ENCODE peak calls at places on chromosomes 3 and 15, in ten cellular contexts. One of them, this sample, is unnamed.

GRCh38 chr3:156217674-156218352 is 97.4 kb downstream of the KCNAB1 start:
- DNase-seq in HEK293T: no peak
- DNase-seq in HTR-8/SVneo: no peak
- DNase-seq in Kasumi-1: no peak
- DNase-seq in ELR: peak
- DNase-seq in amniotic stem cell: no peak
- DNase-seq in ureter: no peak
- DNase-seq in AG04450: no peak
- DNase-seq in stimulated activated naive CD8-positive, alpha-beta T cell treated with anti-CD3 and anti-CD28 coated beads, Interleukin-15, amount 100 ng/mL, for 72 hours: no peak
- DNase-seq in CD4-positive, alpha-beta T cell: no peak
- DNase-seq in this sample: no peak

GRCh38 chr15:48806151-48806550 is 4.7 kb downstream of the CEP152 start:
- DNase-seq in HEK293T: no peak
- DNase-seq in HTR-8/SVneo: no peak
- DNase-seq in Kasumi-1: no peak
- DNase-seq in ELR: no peak
- DNase-seq in amniotic stem cell: no peak
- DNase-seq in ureter: no peak
- DNase-seq in AG04450: no peak
- DNase-seq in stimulated activated naive CD8-positive, alpha-beta T cell treated with anti-CD3 and anti-CD28 coated beads, Interleukin-15, amount 100 ng/mL, for 72 hours: no peak
- DNase-seq in CD4-positive, alpha-beta T cell: no peak
- DNase-seq in this sample: peak

GRCh38 chr3:38567498-38567897 is 71.4 kb downstream of the EXOG start:
- DNase-seq in HEK293T: no peak
- DNase-seq in HTR-8/SVneo: no peak
- DNase-seq in Kasumi-1: no peak
- DNase-seq in ELR: no peak
- DNase-seq in amniotic stem cell: no peak
- DNase-seq in ureter: no peak
- DNase-seq in AG04450: no peak
- DNase-seq in stimulated activated naive CD8-positive, alpha-beta T cell treated with anti-CD3 and anti-CD28 coated beads, Interleukin-15, amount 100 ng/mL, for 72 hours: no peak
- DNase-seq in CD4-positive, alpha-beta T cell: no peak
- DNase-seq in this sample: no peak

GRCh38 chr3:3089017-3089416 is 21.2 kb downstream of the IL5RA start:
- DNase-seq in HEK293T: no peak
- DNase-seq in HTR-8/SVneo: no peak
- DNase-seq in Kasumi-1: no peak
- DNase-seq in ELR: no peak
- DNase-seq in amniotic stem cell: no peak
- DNase-seq in ureter: no peak
- DNase-seq in AG04450: no peak
- DNase-seq in stimulated activated naive CD8-positive, alpha-beta T cell treated with anti-CD3 and anti-CD28 coated beads, Interleukin-15, amount 100 ng/mL, for 72 hours: no peak
- DNase-seq in CD4-positive, alpha-beta T cell: no peak
- DNase-seq in this sample: no peak

GRCh38 chr3:138375446-138375845 is 27.1 kb downstream of the MRAS start:
- DNase-seq in HEK293T: no peak
- DNase-seq in HTR-8/SVneo: no peak
- DNase-seq in Kasumi-1: no peak
- DNase-seq in ELR: no peak
- DNase-seq in amniotic stem cell: no peak
- DNase-seq in ureter: no peak
- DNase-seq in AG04450: no peak
- DNase-seq in stimulated activated naive CD8-positive, alpha-beta T cell treated with anti-CD3 and anti-CD28 coated beads, Interleukin-15, amount 100 ng/mL, for 72 hours: no peak
- DNase-seq in CD4-positive, alpha-beta T cell: no peak
- DNase-seq in this sample: no peak

GRCh38 chr3:180335056-180335455 is 266.9 kb upstream of the TTC14 start:
- DNase-seq in HEK293T: no peak
- DNase-seq in HTR-8/SVneo: no peak
- DNase-seq in Kasumi-1: no peak
- DNase-seq in ELR: no peak
- DNase-seq in amniotic stem cell: no peak
- DNase-seq in ureter: no peak
- DNase-seq in AG04450: no peak
- DNase-seq in stimulated activated naive CD8-positive, alpha-beta T cell treated with anti-CD3 and anti-CD28 coated beads, Interleukin-15, amount 100 ng/mL, for 72 hours: no peak
- DNase-seq in CD4-positive, alpha-beta T cell: no peak
- DNase-seq in this sample: no peak

GRCh38 chr15:72227720-72228119 is 3.3 kb downstream of the PKM start:
- DNase-seq in HEK293T: no peak
- DNase-seq in HTR-8/SVneo: no peak
- DNase-seq in Kasumi-1: no peak
- DNase-seq in ELR: no peak
- DNase-seq in amniotic stem cell: no peak
- DNase-seq in ureter: no peak
- DNase-seq in AG04450: no peak
- DNase-seq in stimulated activated naive CD8-positive, alpha-beta T cell treated with anti-CD3 and anti-CD28 coated beads, Interleukin-15, amount 100 ng/mL, for 72 hours: peak
- DNase-seq in CD4-positive, alpha-beta T cell: no peak
- DNase-seq in this sample: no peak

GRCh38 chr3:113825090-113825489 is 13.5 kb upstream of the GRAMD1C start:
- DNase-seq in HEK293T: peak
- DNase-seq in HTR-8/SVneo: peak
- DNase-seq in Kasumi-1: no peak
- DNase-seq in ELR: peak
- DNase-seq in amniotic stem cell: no peak
- DNase-seq in ureter: no peak
- DNase-seq in AG04450: no peak
- DNase-seq in stimulated activated naive CD8-positive, alpha-beta T cell treated with anti-CD3 and anti-CD28 coated beads, Interleukin-15, amount 100 ng/mL, for 72 hours: no peak
- DNase-seq in CD4-positive, alpha-beta T cell: no peak
- DNase-seq in this sample: no peak

GRCh38 chr15:27535445-27536129 is 563.5 kb downstream of the OCA2 start:
- DNase-seq in HEK293T: no peak
- DNase-seq in HTR-8/SVneo: no peak
- DNase-seq in Kasumi-1: no peak
- DNase-seq in ELR: no peak
- DNase-seq in amniotic stem cell: no peak
- DNase-seq in ureter: no peak
- DNase-seq in AG04450: no peak
- DNase-seq in stimulated activated naive CD8-positive, alpha-beta T cell treated with anti-CD3 and anti-CD28 coated beads, Interleukin-15, amount 100 ng/mL, for 72 hours: no peak
- DNase-seq in CD4-positive, alpha-beta T cell: no peak
- DNase-seq in this sample: no peak

GRCh38 chr3:152270944-152271343 is 2.2 kb downstream of the MBNL1 start:
- DNase-seq in HEK293T: no peak
- DNase-seq in HTR-8/SVneo: no peak
- DNase-seq in Kasumi-1: no peak
- DNase-seq in ELR: no peak
- DNase-seq in amniotic stem cell: no peak
- DNase-seq in ureter: no peak
- DNase-seq in AG04450: no peak
- DNase-seq in stimulated activated naive CD8-positive, alpha-beta T cell treated with anti-CD3 and anti-CD28 coated beads, Interleukin-15, amount 100 ng/mL, for 72 hours: no peak
- DNase-seq in CD4-positive, alpha-beta T cell: no peak
- DNase-seq in this sample: no peak

GRCh38 chr3:115146032-115146417 is 1.1 kb downstream of the ZBTB20 start:
- DNase-seq in HEK293T: peak
- DNase-seq in HTR-8/SVneo: peak
- DNase-seq in Kasumi-1: peak
- DNase-seq in ELR: peak
- DNase-seq in amniotic stem cell: peak
- DNase-seq in ureter: peak
- DNase-seq in AG04450: peak
- DNase-seq in stimulated activated naive CD8-positive, alpha-beta T cell treated with anti-CD3 and anti-CD28 coated beads, Interleukin-15, amount 100 ng/mL, for 72 hours: peak
- DNase-seq in CD4-positive, alpha-beta T cell: peak
- DNase-seq in this sample: no peak

This sample was measured in glutamatergic neuron.